ENCODE peak calls at places on chromosomes 6 and 20, in six cellular contexts. Z, C, R, U, K and O are unnamed samples.

GRCh38 chr6:25659633-25660368 is 7.8 kb downstream of the SCGN start:
- DNase-seq in U (no peak), R (no peak), Z (no peak), C (no peak), K (no peak), O (no peak)

GRCh38 chr6:131029661-131030297 is 33.3 kb downstream of the EPB41L2 start:
- DNase-seq in K (no peak), C (no peak), R (no peak), Z (no peak), U (peak), O (no peak)

GRCh38 chr6:14001329-14002012 is 76.7 kb downstream of the RNF182 start:
- DNase-seq in Z (no peak), R (peak), K (no peak), C (peak), U (peak), O (no peak)

GRCh38 chr20:16481977-16482376 is 91.3 kb downstream of the KIF16B start:
- DNase-seq in K (no peak), U (no peak), Z (no peak), R (no peak), C (no peak), O (no peak)

GRCh38 chr6:35718911-35719381 is 17.9 kb upstream of the ARMC12 start:
- DNase-seq in K (no peak), C (no peak), R (no peak), U (no peak), Z (no peak), O (no peak)

GRCh38 chr6:56483929-56484328 is 158.8 kb downstream of the DST start:
- DNase-seq in U (peak), C (peak), K (no peak), R (no peak), Z (no peak), O (no peak)

GRCh38 chr6:141552463-141552862 is 580.3 kb upstream of the GJE1 start:
- DNase-seq in K (no peak), C (peak), R (peak), Z (no peak), U (peak), O (no peak)

GRCh38 chr6:79737172-79737571 is 106.0 kb downstream of the SH3BGRL2 start:
- DNase-seq in K (no peak), Z (no peak), C (peak), R (no peak), U (no peak), O (no peak)

GRCh38 chr6:84623956-84624680 is 140.3 kb downstream of the TBX18 start:
- DNase-seq in U (peak), C (peak), K (no peak), Z (no peak), R (no peak), O (no peak)

GRCh38 chr6:116062496-116062895 is 1.8 kb upstream of the FRK start:
- DNase-seq in Z (no peak), U (no peak), C (no peak), K (no peak), R (no peak), O (no peak)

GRCh38 chr6:135161996-135162395 is 19.1 kb upstream of the MYB start:
- DNase-seq in Z (no peak), U (no peak), K (no peak), C (no peak), R (no peak), O (no peak)

GRCh38 chr20:22944936-22945335 is 90.2 kb upstream of the SSTR4 start:
- DNase-seq in R (no peak), K (no peak), U (no peak), C (no peak), Z (no peak), O (no peak)

GRCh38 chr6:149852180-149852579 is 12.0 kb downstream of the LRP11 start:
- DNase-seq in U (peak), K (no peak), R (no peak), Z (no peak), C (peak), O (no peak)

GRCh38 chr6:168956884-168957730 is 296.5 kb downstream of the THBS2 start:
- DNase-seq in C (peak), U (peak), K (peak), Z (peak), R (peak), O (no peak)

GRCh38 chr6:143967861-143968498 is 40.1 kb downstream of the PLAGL1 start:
- DNase-seq in C (peak), R (no peak), Z (no peak), K (no peak), U (peak), O (no peak)

GRCh38 chr6:43488667-43489276 is 11.4 kb downstream of the TJAP1 start:
- DNase-seq in C (no peak), U (peak), R (no peak), Z (no peak), K (no peak), O (no peak)

GRCh38 chr6:155085582-155086253 is 90.6 kb downstream of the TIAM2 start:
- DNase-seq in R (no peak), Z (no peak), C (peak), U (peak), K (no peak), O (no peak)

GRCh38 chr6:72940265-72940664 is 285.0 kb downstream of the KHDC1L start:
- DNase-seq in Z (no peak), C (no peak), K (no peak), U (no peak), R (no peak), O (no peak)

GRCh38 chr6:42928748-42929087 is 562 bp upstream of the CNPY3 start:
- DNase-seq in C (no peak), R (no peak), U (no peak), K (no peak), Z (no peak), O (no peak)

GRCh38 chr6:109382576-109383437 is 540 bp upstream of the CD164 start:
- DNase-seq in Z (peak), K (peak), U (peak), R (peak), C (peak), O (peak)

GRCh38 chr6:105302617-105303128 is 100.2 kb downstream of the PREP start:
- DNase-seq in C (no peak), Z (no peak), K (no peak), U (no peak), R (no peak), O (no peak)

GRCh38 chr6:150647051-150647450 is 47.4 kb downstream of the PLEKHG1 start:
- DNase-seq in C (no peak), Z (no peak), K (no peak), R (no peak), U (no peak), O (no peak)

GRCh38 chr6:107690546-107690863 is 133.6 kb downstream of the SCML4 start:
- DNase-seq in Z (no peak), U (no peak), R (no peak), K (no peak), C (no peak), O (no peak)

GRCh38 chr6:149436647-149437046 is 36.6 kb downstream of the SUMO4 start:
- DNase-seq in R (no peak), K (no peak), Z (no peak), U (no peak), C (no peak), O (no peak)

GRCh38 chr6:130617658-130618057 is 209.5 kb upstream of the SMLR1 start:
- DNase-seq in Z (no peak), C (no peak), R (no peak), U (no peak), K (no peak), O (no peak)

GRCh38 chr6:138601128-138601527 is 101.8 kb upstream of the NHSL1 start:
- DNase-seq in R (no peak), K (no peak), C (no peak), U (peak), Z (no peak), O (no peak)

GRCh38 chr20:10719740-10720380 is 46.1 kb upstream of the JAG1 start:
- DNase-seq in K (no peak), C (peak), U (no peak), Z (no peak), R (no peak), O (no peak)

GRCh38 chr6:3210024-3210610 is 17.3 kb downstream of the TUBB2B start:
- DNase-seq in C (no peak), U (no peak), R (no peak), K (no peak), Z (no peak), O (no peak)

GRCh38 chr6:45576648-45577624 is 199.2 kb upstream of the SUPT3H start:
- DNase-seq in R (no peak), K (no peak), Z (no peak), U (no peak), C (no peak), O (no peak)

DNA sequence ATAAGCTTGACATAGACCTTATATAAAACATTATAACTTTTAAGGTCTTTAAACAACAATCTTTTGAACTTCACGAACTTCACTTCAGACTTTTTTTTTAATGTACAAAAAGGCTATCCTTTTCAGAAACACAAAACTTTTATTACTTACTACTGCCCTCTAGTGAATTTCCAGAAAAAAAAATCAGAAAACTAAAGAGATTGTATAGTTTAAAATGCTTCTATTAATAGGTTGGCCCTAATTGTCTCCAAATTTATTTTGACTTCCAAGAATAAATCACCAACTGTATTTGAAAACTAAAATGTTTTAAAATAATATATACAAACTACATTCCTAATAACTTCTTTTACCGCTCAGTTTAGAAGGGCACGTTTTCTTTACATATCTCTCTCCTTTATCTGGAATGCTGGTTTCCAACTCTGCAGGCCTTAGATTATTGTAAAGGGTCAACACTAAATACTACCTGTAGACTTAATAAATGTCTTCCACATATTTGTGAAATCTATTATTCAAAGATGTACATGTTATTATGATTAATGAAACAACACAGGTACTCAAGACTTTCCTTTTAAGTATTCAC is 66.8 kb downstream of the LMBRD1 start:
- DNase-seq in C (peak), U (peak), Z (no peak), R (no peak), K (no peak), O (no peak)
- TF ChIP-seq CTCF in C (peak), U (no peak), Z (peak), R (peak), K (peak), O (no peak)

GRCh38 chr6:163634514-163635171 is 220.1 kb downstream of the QKI start:
- DNase-seq in K (no peak), Z (no peak), C (no peak), R (no peak), U (no peak), O (no peak)

GRCh38 chr6:163630991-163631390 is 216.5 kb downstream of the QKI start:
- DNase-seq in K (no peak), Z (no peak), R (no peak), U (no peak), C (no peak), O (no peak)

GRCh38 chr6:163635731-163636344 is 221.3 kb downstream of the QKI start:
- DNase-seq in C (no peak), Z (no peak), R (no peak), U (no peak), K (no peak), O (no peak)

GRCh38 chr6:163637524-163637923 is 223.0 kb downstream of the QKI start:
- DNase-seq in K (no peak), U (no peak), Z (no peak), R (no peak), C (no peak), O (no peak)

GRCh38 chr6:163635315-163635714 is 220.8 kb downstream of the QKI start:
- DNase-seq in C (no peak), R (no peak), K (no peak), U (no peak), Z (no peak), O (no peak)
- TF ChIP-seq CTCF in C (no peak), R (no peak), K (no peak), U (no peak), Z (no peak), O (no peak)

GRCh38 chr20:21129861-21130260 is 4.0 kb downstream of the KIZ start:
- DNase-seq in K (no peak), Z (no peak), R (no peak), C (no peak), U (no peak), O (no peak)

GRCh38 chr20:21127201-21127981 is 1.5 kb downstream of the KIZ start:
- DNase-seq in U (no peak), C (no peak), Z (no peak), R (no peak), K (no peak), O (no peak)

GRCh38 chr20:21124190-21124589 is 1.7 kb upstream of the KIZ start:
- DNase-seq in Z (no peak), K (no peak), R (no peak), C (no peak), U (no peak), O (no peak)

GRCh38 chr20:21125072-21125848 is 622 bp upstream of the KIZ start:
- DNase-seq in K (peak), C (peak), U (peak), R (peak), Z (peak), O (no peak)

GRCh38 chr20:21125849-21126840 is at the start of gene KIZ:
- DNase-seq in C (peak), R (peak), Z (peak), K (peak), U (peak), O (peak)
- TF ChIP-seq CTCF in C (peak), R (peak), Z (no peak), K (peak), U (peak), O (no peak)

GRCh38 chr6:122947355-122947754 is 48.7 kb upstream of the CLVS2 start:
- DNase-seq in K (no peak), U (peak), Z (peak), R (no peak), C (peak), O (no peak)
- TF ChIP-seq CTCF in K (peak), U (peak), Z (peak), R (no peak), C (peak), O (no peak)

GRCh38 chr6:6646384-6646783 is 57.9 kb downstream of the LY86 start:
- DNase-seq in U (no peak), K (no peak), R (no peak), C (no peak), Z (no peak), O (no peak)

GRCh38 chr6:6645266-6645917 is 56.9 kb downstream of the LY86 start:
- DNase-seq in C (no peak), Z (no peak), K (no peak), U (no peak), R (no peak), O (no peak)

GRCh38 chr6:6648659-6649343 is 60.3 kb downstream of the LY86 start:
- DNase-seq in R (no peak), U (no peak), C (no peak), K (no peak), Z (no peak), O (no peak)

GRCh38 chr6:6649824-6650349 is 61.4 kb downstream of the LY86 start:
- DNase-seq in Z (no peak), R (no peak), K (no peak), C (no peak), U (no peak), O (no peak)

DNA sequence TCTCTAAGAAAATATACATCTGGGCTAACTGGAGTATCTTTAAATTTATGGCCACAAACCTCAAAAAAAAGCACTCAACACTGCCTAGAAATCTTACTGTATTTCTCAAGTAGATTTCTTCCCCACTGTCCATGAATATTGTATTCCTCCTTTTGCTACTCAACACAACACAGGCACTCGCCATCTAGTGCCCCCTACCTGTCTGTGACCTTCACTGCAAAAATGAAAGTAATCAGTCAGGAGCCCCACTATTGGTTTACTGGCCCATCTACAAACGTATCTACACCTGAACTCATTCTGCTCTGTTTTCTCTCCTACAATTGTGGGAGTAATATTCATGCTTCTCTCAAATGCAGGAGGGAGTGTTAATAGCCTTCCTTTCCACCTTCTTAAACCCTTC is 58.3 kb downstream of the LY86 start:
- DNase-seq in K (no peak), R (no peak), Z (no peak), C (no peak), U (no peak), O (no peak)
- TF ChIP-seq CTCF in K (no peak), R (peak), Z (no peak), C (no peak), U (no peak), O (no peak)

GRCh38 chr6:146040360-146040759 is 11.5 kb downstream of the GRM1 start:
- DNase-seq in Z (no peak), R (no peak), K (no peak), U (no peak), C (no peak), O (no peak)

DNA sequence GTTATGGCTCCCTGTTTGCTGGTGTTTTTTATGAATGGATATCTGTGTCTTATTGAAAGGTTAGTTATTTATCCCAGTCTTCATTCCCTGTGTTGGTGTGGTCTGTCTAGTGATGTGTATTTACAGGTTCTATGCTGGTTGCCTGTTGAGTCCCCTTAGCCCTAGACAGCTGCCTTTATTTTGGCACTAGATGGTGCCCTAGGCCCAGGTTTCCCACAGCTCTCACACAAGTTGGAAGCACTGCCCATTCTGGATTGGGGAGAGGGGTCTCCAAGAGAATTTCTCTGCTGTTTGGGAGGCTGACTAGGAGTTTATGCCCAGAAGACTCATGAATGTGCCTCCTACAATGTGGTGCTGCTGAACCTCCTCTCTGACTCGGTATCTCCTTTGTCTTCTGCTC is 12.4 kb downstream of the GRM1 start:
- DNase-seq in R (peak), K (no peak), Z (peak), U (peak), C (peak), O (no peak)
- TF ChIP-seq CTCF in R (peak), K (no peak), Z (no peak), U (peak), C (peak), O (no peak)